ENCODE peak calls at places on chromosomes 11 and 22, in five cellular contexts. One of them, this sample, is unnamed.

GRCh38 chr11:64858467-64859401 is 14.3 kb upstream of the CDC42BPG start:
- DNase-seq in H1: no peak
- DNase-seq in K562: no peak
- DNase-seq in HepG2: no peak
- DNase-seq in GM12878: no peak
- DNase-seq in this sample: no peak

GRCh38 chr11:119540370-119541125 is 117.6 kb upstream of the THY1 start:
- DNase-seq in H1: no peak
- DNase-seq in K562: no peak
- DNase-seq in HepG2: no peak
- DNase-seq in GM12878: no peak
- DNase-seq in this sample: peak

GRCh38 chr22:39518996-39519680 is 1.2 kb upstream of the ATF4 start:
- DNase-seq in K562: no peak
- DNase-seq in GM12878: no peak
- DNase-seq in HepG2: no peak
- DNase-seq in H1: no peak
- DNase-seq in this sample: no peak

GRCh38 chr11:119751281-119752060 is 22.5 kb upstream of the NECTIN1 start:
- DNase-seq in H1: no peak
- DNase-seq in K562: no peak
- DNase-seq in GM12878: peak
- DNase-seq in HepG2: no peak
- DNase-seq in this sample: no peak

GRCh38 chr22:31952094-31952401 is 7.7 kb downstream of the YWHAH start:
- DNase-seq in H1: no peak
- DNase-seq in K562: no peak
- DNase-seq in GM12878: no peak
- DNase-seq in HepG2: no peak
- DNase-seq in this sample: no peak

GRCh38 chr22:23549198-23549595 is 30.9 kb downstream of the IGLL1 start:
- DNase-seq in H1: no peak
- DNase-seq in GM12878: no peak
- DNase-seq in HepG2: no peak
- DNase-seq in K562: no peak
- DNase-seq in this sample: no peak

GRCh38 chr11:82732734-82733443 is 775 bp downstream of the FAM181B start:
- DNase-seq in GM12878: no peak
- DNase-seq in HepG2: no peak
- DNase-seq in K562: peak
- DNase-seq in H1: no peak
- DNase-seq in this sample: peak

GRCh38 chr11:118913411-118914125 is 12.2 kb downstream of the BCL9L start:
- DNase-seq in H1: no peak
- DNase-seq in GM12878: no peak
- DNase-seq in K562: no peak
- DNase-seq in HepG2: no peak
- DNase-seq in this sample: no peak

GRCh38 chr11:8501838-8502237 is 92.2 kb downstream of the STK33 start:
- DNase-seq in H1: no peak
- DNase-seq in K562: no peak
- DNase-seq in GM12878: no peak
- DNase-seq in HepG2: no peak
- DNase-seq in this sample: no peak

GRCh38 chr11:66123902-66124301 is 53.8 kb downstream of the PACS1 start:
- DNase-seq in GM12878: no peak
- DNase-seq in H1: no peak
- DNase-seq in HepG2: no peak
- DNase-seq in K562: no peak
- DNase-seq in this sample: no peak

GRCh38 chr11:74849525-74850391 is 99.1 kb downstream of the XRRA1 start:
- DNase-seq in K562: no peak
- DNase-seq in HepG2: peak
- DNase-seq in GM12878: no peak
- DNase-seq in H1: peak
- DNase-seq in this sample: peak

GRCh38 chr11:76566811-76567210 is 103.7 kb downstream of the LRRC32 start:
- DNase-seq in HepG2: no peak
- DNase-seq in K562: no peak
- DNase-seq in GM12878: no peak
- DNase-seq in H1: no peak
- DNase-seq in this sample: no peak

GRCh38 chr22:32539631-32540449 is 65.2 kb downstream of the FBXO7 start:
- DNase-seq in K562: no peak
- DNase-seq in H1: no peak
- DNase-seq in GM12878: peak
- DNase-seq in HepG2: no peak
- DNase-seq in this sample: no peak

GRCh38 chr11:68651208-68651984 is 32.9 kb upstream of the GAL start:
- DNase-seq in H1: no peak
- DNase-seq in K562: no peak
- DNase-seq in HepG2: no peak
- DNase-seq in GM12878: no peak
- DNase-seq in this sample: no peak

GRCh38 chr22:45335021-45335818 is 25.5 kb downstream of the FAM118A start:
- DNase-seq in H1: peak
- DNase-seq in HepG2: no peak
- DNase-seq in K562: no peak
- DNase-seq in GM12878: no peak
- DNase-seq in this sample: peak

DNA sequence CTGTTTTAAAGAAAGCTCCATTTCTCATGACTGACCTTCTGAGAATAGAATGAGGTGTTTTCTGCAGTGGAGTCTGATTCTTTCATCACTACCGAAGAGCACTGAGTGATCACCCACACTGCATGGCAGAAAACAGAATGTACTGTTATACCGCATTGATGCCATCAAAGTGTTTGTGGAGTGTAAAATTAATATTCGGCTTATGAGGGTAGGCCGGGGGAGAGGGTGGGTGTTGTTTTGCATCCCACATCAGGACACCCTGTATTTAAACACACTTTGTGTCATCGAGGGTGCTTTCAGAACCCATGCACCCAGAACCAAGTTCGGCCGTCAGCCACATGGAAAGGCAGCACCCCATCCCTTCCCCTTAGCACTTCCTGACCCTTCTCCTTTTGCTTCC is 41.3 kb upstream of the ETS1 start:
- DNase-seq in GM12878: no peak
- DNase-seq in K562: no peak
- DNase-seq in HepG2: no peak
- DNase-seq in H1: no peak
- DNase-seq in this sample: no peak
- TF ChIP-seq USF2 in GM12878: no peak
- TF ChIP-seq USF2 in K562: no peak
- TF ChIP-seq USF2 in HepG2: no peak
- TF ChIP-seq USF2 in H1: no peak
- TF ChIP-seq USF2 in this sample: no peak

DNA sequence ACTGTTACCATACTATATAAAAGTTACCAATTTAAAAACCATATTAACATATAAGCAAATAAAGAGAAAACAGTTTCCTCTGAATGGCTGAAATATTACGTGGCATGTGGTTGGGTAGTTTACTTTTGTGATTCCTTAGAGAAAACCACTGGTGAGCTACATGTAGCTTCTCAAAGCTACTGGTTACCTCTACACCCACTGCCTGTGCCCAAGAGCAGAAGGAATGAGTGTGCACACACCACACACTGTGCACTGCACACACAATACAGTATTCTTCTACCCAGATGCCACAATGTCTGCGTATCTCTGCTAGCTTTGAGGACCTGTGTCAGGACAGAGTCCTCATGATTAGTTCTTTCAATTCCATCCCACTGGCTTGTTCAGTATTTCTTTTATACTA is 25.5 kb upstream of the YPEL1 start:
- DNase-seq in HepG2: no peak
- DNase-seq in K562: no peak
- DNase-seq in H1: no peak
- DNase-seq in GM12878: no peak
- DNase-seq in this sample: no peak
- TF ChIP-seq ATF2 in HepG2: no peak
- TF ChIP-seq ATF2 in K562: no peak
- TF ChIP-seq ATF2 in H1: no peak
- TF ChIP-seq ATF2 in GM12878: no peak
- TF ChIP-seq ATF2 in this sample: no peak

GRCh38 chr11:11391169-11391568 is 38.1 kb upstream of the CSNK2A3 start:
- DNase-seq in HepG2: no peak
- DNase-seq in GM12878: no peak
- DNase-seq in K562: no peak
- DNase-seq in H1: no peak
- DNase-seq in this sample: no peak
- TF ChIP-seq USF2 in HepG2: no peak
- TF ChIP-seq USF2 in GM12878: no peak
- TF ChIP-seq USF2 in K562: no peak
- TF ChIP-seq USF2 in H1: no peak
- TF ChIP-seq USF2 in this sample: no peak

GRCh38 chr11:95514386-95515145 is 275.0 kb downstream of the FAM76B start:
- DNase-seq in H1: no peak
- DNase-seq in GM12878: no peak
- DNase-seq in HepG2: no peak
- DNase-seq in K562: no peak
- DNase-seq in this sample: no peak

GRCh38 chr11:95515379-95515778 is 274.2 kb downstream of the FAM76B start:
- DNase-seq in H1: no peak
- DNase-seq in K562: no peak
- DNase-seq in HepG2: no peak
- DNase-seq in GM12878: no peak
- DNase-seq in this sample: no peak

GRCh38 chr11:95512177-95512576 is 277.4 kb downstream of the FAM76B start:
- DNase-seq in HepG2: no peak
- DNase-seq in H1: no peak
- DNase-seq in GM12878: no peak
- DNase-seq in K562: no peak
- DNase-seq in this sample: no peak

GRCh38 chr11:95516786-95517185 is 272.8 kb downstream of the FAM76B start:
- DNase-seq in GM12878: no peak
- DNase-seq in K562: no peak
- DNase-seq in HepG2: no peak
- DNase-seq in H1: no peak
- DNase-seq in this sample: no peak

DNA sequence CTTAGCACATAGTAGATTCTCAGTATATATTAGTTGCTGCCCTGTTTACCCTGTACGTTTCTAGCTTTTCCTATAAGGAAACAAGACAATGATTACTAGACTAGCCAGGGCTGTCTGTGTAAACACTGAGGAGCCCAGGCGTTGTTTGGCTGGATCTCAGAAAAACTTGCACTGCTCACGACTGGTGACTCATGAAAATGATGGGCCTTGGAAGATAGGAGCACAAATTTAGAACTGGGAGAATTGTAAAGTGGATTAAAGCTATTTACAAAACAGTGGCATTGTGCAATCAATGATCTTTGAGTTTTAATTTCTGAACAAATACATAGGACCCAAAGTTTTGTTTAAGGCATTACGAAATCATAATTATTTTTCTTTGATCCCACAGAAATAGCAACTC is 276.9 kb downstream of the FAM76B start:
- DNase-seq in H1: no peak
- DNase-seq in K562: no peak
- DNase-seq in HepG2: peak
- DNase-seq in GM12878: no peak
- DNase-seq in this sample: no peak
- TF ChIP-seq ATF2 in H1: no peak
- TF ChIP-seq ATF2 in K562: no peak
- TF ChIP-seq ATF2 in HepG2: no peak
- TF ChIP-seq ATF2 in GM12878: no peak
- TF ChIP-seq ATF2 in this sample: no peak

GRCh38 chr22:43345761-43346261 is 2.6 kb upstream of the SCUBE1 start:
- DNase-seq in HepG2: peak
- DNase-seq in H1: no peak
- DNase-seq in K562: peak
- DNase-seq in GM12878: no peak
- DNase-seq in this sample: no peak

GRCh38 chr22:43345356-43345755 is 2.2 kb upstream of the SCUBE1 start:
- DNase-seq in GM12878: no peak
- DNase-seq in H1: no peak
- DNase-seq in HepG2: no peak
- DNase-seq in K562: no peak
- DNase-seq in this sample: no peak

GRCh38 chr22:43349636-43350035 is 6.5 kb upstream of the SCUBE1 start:
- DNase-seq in HepG2: no peak
- DNase-seq in GM12878: no peak
- DNase-seq in K562: no peak
- DNase-seq in H1: no peak
- DNase-seq in this sample: no peak

GRCh38 chr22:43343262-43343988 is at the start of gene SCUBE1:
- DNase-seq in HepG2: no peak
- DNase-seq in K562: peak
- DNase-seq in GM12878: no peak
- DNase-seq in H1: no peak
- DNase-seq in this sample: peak

GRCh38 chr22:43346521-43346929 is 3.4 kb upstream of the SCUBE1 start:
- DNase-seq in H1: peak
- DNase-seq in HepG2: peak
- DNase-seq in K562: peak
- DNase-seq in GM12878: no peak
- DNase-seq in this sample: peak
- TF ChIP-seq USF2 in H1: no peak
- TF ChIP-seq USF2 in HepG2: no peak
- TF ChIP-seq USF2 in K562: no peak
- TF ChIP-seq USF2 in GM12878: no peak
- TF ChIP-seq USF2 in this sample: no peak

DNA sequence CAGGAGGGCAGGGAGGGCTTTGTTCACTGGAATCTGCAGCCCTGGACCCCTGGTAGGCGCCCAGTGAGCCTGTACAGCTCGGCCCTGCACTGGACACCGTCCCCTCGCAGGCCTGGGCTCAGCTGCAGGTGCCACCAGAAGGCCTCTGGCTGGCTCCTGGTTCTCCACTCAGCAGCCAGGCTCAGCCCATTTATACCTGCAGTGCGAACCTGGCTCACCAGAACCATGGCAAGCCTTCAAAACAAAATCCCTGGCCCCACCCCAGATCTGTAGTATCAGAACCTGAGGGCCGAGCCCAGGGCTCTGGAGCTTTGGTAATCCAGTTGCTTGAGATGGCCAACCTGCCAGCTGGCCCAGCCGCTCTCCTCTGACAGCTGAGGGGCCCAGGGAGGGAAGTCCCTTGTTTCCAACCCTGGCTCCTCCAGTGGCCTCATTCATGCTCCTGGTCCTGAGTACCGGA is 870 bp upstream of the FREY1 start:
- DNase-seq in HepG2: no peak
- DNase-seq in H1: no peak
- DNase-seq in GM12878: no peak
- DNase-seq in K562: no peak
- DNase-seq in this sample: no peak
- TF ChIP-seq ATF2 in HepG2: no peak
- TF ChIP-seq ATF2 in H1: no peak
- TF ChIP-seq ATF2 in GM12878: no peak
- TF ChIP-seq ATF2 in K562: no peak
- TF ChIP-seq ATF2 in this sample: no peak

GRCh38 chr11:59358595-59358994 is at the start of gene OR5AN1:
- DNase-seq in HepG2: no peak
- DNase-seq in GM12878: no peak
- DNase-seq in K562: no peak
- DNase-seq in H1: no peak
- DNase-seq in this sample: no peak
- TF ChIP-seq USF2 in HepG2: no peak
- TF ChIP-seq USF2 in GM12878: no peak
- TF ChIP-seq USF2 in K562: no peak
- TF ChIP-seq USF2 in H1: no peak
- TF ChIP-seq USF2 in this sample: no peak

GRCh38 chr11:2815762-2816496 is 69.6 kb downstream of the CDKN1C start:
- DNase-seq in H1: no peak
- DNase-seq in HepG2: no peak
- DNase-seq in K562: no peak
- DNase-seq in GM12878: no peak
- DNase-seq in this sample: no peak
- TF ChIP-seq ATF2 in H1: no peak
- TF ChIP-seq ATF2 in HepG2: no peak
- TF ChIP-seq ATF2 in K562: no peak
- TF ChIP-seq ATF2 in GM12878: no peak
- TF ChIP-seq ATF2 in this sample: no peak

This sample was measured in WTC11.